ENCODE peak calls at places on chromosomes 12 and 14, in ten cellular contexts. One of them, this sample, is unnamed.

GRCh38 chr14:46490150-46490769 is 161.3 kb downstream of the RPL10L start:
- DNase-seq in CD8-positive, alpha-beta memory T cell: no peak
- DNase-seq in DMS53: peak
- DNase-seq in NCI-H460: no peak
- DNase-seq in T1000: no peak
- DNase-seq in activated T-cell treated with anti-CD3 and anti-CD28 coated beads, Interleukin-2, amount 50 U/mL, for 72 hours: no peak
- DNase-seq in neural crest cell: no peak
- DNase-seq in NCI-H69: peak
- DNase-seq in 8988T: no peak
- DNase-seq in left lung: no peak
- DNase-seq in this sample: peak

GRCh38 chr14:69043598-69044267 is 64.6 kb upstream of the ACTN1 start:
- DNase-seq in CD8-positive, alpha-beta memory T cell: no peak
- DNase-seq in DMS53: no peak
- DNase-seq in NCI-H460: no peak
- DNase-seq in T1000: no peak
- DNase-seq in activated T-cell treated with anti-CD3 and anti-CD28 coated beads, Interleukin-2, amount 50 U/mL, for 72 hours: no peak
- DNase-seq in neural crest cell: no peak
- DNase-seq in NCI-H69: peak
- DNase-seq in 8988T: no peak
- DNase-seq in left lung: no peak
- DNase-seq in this sample: no peak

GRCh38 chr12:24057920-24058476 is 108.5 kb upstream of the SOX5 start:
- DNase-seq in CD8-positive, alpha-beta memory T cell: no peak
- DNase-seq in DMS53: no peak
- DNase-seq in NCI-H460: no peak
- DNase-seq in T1000: no peak
- DNase-seq in activated T-cell treated with anti-CD3 and anti-CD28 coated beads, Interleukin-2, amount 50 U/mL, for 72 hours: no peak
- DNase-seq in neural crest cell: no peak
- DNase-seq in NCI-H69: peak
- DNase-seq in 8988T: no peak
- DNase-seq in left lung: no peak
- DNase-seq in this sample: peak

GRCh38 chr12:65536876-65537661 is 258.6 kb downstream of the MSRB3 start:
- DNase-seq in CD8-positive, alpha-beta memory T cell: no peak
- DNase-seq in DMS53: peak
- DNase-seq in NCI-H460: peak
- DNase-seq in T1000: no peak
- DNase-seq in activated T-cell treated with anti-CD3 and anti-CD28 coated beads, Interleukin-2, amount 50 U/mL, for 72 hours: no peak
- DNase-seq in neural crest cell: no peak
- DNase-seq in NCI-H69: no peak
- DNase-seq in 8988T: no peak
- DNase-seq in left lung: peak
- DNase-seq in this sample: no peak

GRCh38 chr14:54803396-54803795 is 99.2 kb downstream of the GCH1 start:
- DNase-seq in CD8-positive, alpha-beta memory T cell: no peak
- DNase-seq in DMS53: peak
- DNase-seq in NCI-H460: no peak
- DNase-seq in T1000: no peak
- DNase-seq in activated T-cell treated with anti-CD3 and anti-CD28 coated beads, Interleukin-2, amount 50 U/mL, for 72 hours: no peak
- DNase-seq in neural crest cell: no peak
- DNase-seq in NCI-H69: peak
- DNase-seq in 8988T: no peak
- DNase-seq in left lung: no peak
- DNase-seq in this sample: no peak

GRCh38 chr14:92760524-92760805 is 12.0 kb upstream of the LGMN start:
- DNase-seq in CD8-positive, alpha-beta memory T cell: no peak
- DNase-seq in DMS53: no peak
- DNase-seq in NCI-H460: no peak
- DNase-seq in T1000: no peak
- DNase-seq in activated T-cell treated with anti-CD3 and anti-CD28 coated beads, Interleukin-2, amount 50 U/mL, for 72 hours: no peak
- DNase-seq in neural crest cell: no peak
- DNase-seq in NCI-H69: no peak
- DNase-seq in 8988T: no peak
- DNase-seq in left lung: no peak
- DNase-seq in this sample: no peak

GRCh38 chr12:133236144-133236543 is 467 bp upstream of the ANHX start:
- DNase-seq in CD8-positive, alpha-beta memory T cell: no peak
- DNase-seq in DMS53: no peak
- DNase-seq in NCI-H460: no peak
- DNase-seq in T1000: no peak
- DNase-seq in activated T-cell treated with anti-CD3 and anti-CD28 coated beads, Interleukin-2, amount 50 U/mL, for 72 hours: no peak
- DNase-seq in neural crest cell: no peak
- DNase-seq in NCI-H69: no peak
- DNase-seq in 8988T: no peak
- DNase-seq in left lung: no peak
- DNase-seq in this sample: no peak

GRCh38 chr14:95313707-95314106 is 6.0 kb downstream of the CLMN start:
- DNase-seq in CD8-positive, alpha-beta memory T cell: no peak
- DNase-seq in DMS53: no peak
- DNase-seq in NCI-H460: no peak
- DNase-seq in T1000: no peak
- DNase-seq in activated T-cell treated with anti-CD3 and anti-CD28 coated beads, Interleukin-2, amount 50 U/mL, for 72 hours: no peak
- DNase-seq in neural crest cell: no peak
- DNase-seq in NCI-H69: no peak
- DNase-seq in 8988T: no peak
- DNase-seq in left lung: peak
- DNase-seq in this sample: peak

GRCh38 chr12:50925342-50925651 is 27.0 kb upstream of the HIGD1C start:
- DNase-seq in CD8-positive, alpha-beta memory T cell: no peak
- DNase-seq in DMS53: no peak
- DNase-seq in NCI-H460: no peak
- DNase-seq in T1000: no peak
- DNase-seq in activated T-cell treated with anti-CD3 and anti-CD28 coated beads, Interleukin-2, amount 50 U/mL, for 72 hours: no peak
- DNase-seq in neural crest cell: no peak
- DNase-seq in NCI-H69: peak
- DNase-seq in 8988T: no peak
- DNase-seq in left lung: no peak
- DNase-seq in this sample: no peak

GRCh38 chr14:54488318-54488645 is 498 bp downstream of the GMFB start:
- DNase-seq in CD8-positive, alpha-beta memory T cell: no peak
- DNase-seq in DMS53: peak
- DNase-seq in NCI-H460: no peak
- DNase-seq in T1000: no peak
- DNase-seq in activated T-cell treated with anti-CD3 and anti-CD28 coated beads, Interleukin-2, amount 50 U/mL, for 72 hours: no peak
- DNase-seq in neural crest cell: no peak
- DNase-seq in NCI-H69: no peak
- DNase-seq in 8988T: no peak
- DNase-seq in left lung: no peak
- DNase-seq in this sample: no peak

GRCh38 chr14:100838493-100839440 is 12.8 kb downstream of the MEG3 start:
- DNase-seq in CD8-positive, alpha-beta memory T cell: no peak
- DNase-seq in DMS53: no peak
- DNase-seq in NCI-H460: no peak
- DNase-seq in T1000: no peak
- DNase-seq in activated T-cell treated with anti-CD3 and anti-CD28 coated beads, Interleukin-2, amount 50 U/mL, for 72 hours: no peak
- DNase-seq in neural crest cell: no peak
- DNase-seq in NCI-H69: no peak
- DNase-seq in 8988T: no peak
- DNase-seq in left lung: no peak
- DNase-seq in this sample: no peak

GRCh38 chr14:51849095-51849494 is 11.3 kb upstream of the GNG2 start:
- DNase-seq in CD8-positive, alpha-beta memory T cell: no peak
- DNase-seq in DMS53: peak
- DNase-seq in NCI-H460: no peak
- DNase-seq in T1000: no peak
- DNase-seq in activated T-cell treated with anti-CD3 and anti-CD28 coated beads, Interleukin-2, amount 50 U/mL, for 72 hours: peak
- DNase-seq in neural crest cell: no peak
- DNase-seq in NCI-H69: no peak
- DNase-seq in 8988T: no peak
- DNase-seq in left lung: no peak
- DNase-seq in this sample: no peak

GRCh38 chr14:91835920-91836843 is 31.2 kb downstream of the TC2N start:
- DNase-seq in CD8-positive, alpha-beta memory T cell: peak
- DNase-seq in DMS53: peak
- DNase-seq in NCI-H460: peak
- DNase-seq in T1000: no peak
- DNase-seq in activated T-cell treated with anti-CD3 and anti-CD28 coated beads, Interleukin-2, amount 50 U/mL, for 72 hours: peak
- DNase-seq in neural crest cell: peak
- DNase-seq in NCI-H69: peak
- DNase-seq in 8988T: peak
- DNase-seq in left lung: peak
- DNase-seq in this sample: peak

GRCh38 chr12:52171950-52172512 is 19.8 kb downstream of the KRT80 start:
- DNase-seq in CD8-positive, alpha-beta memory T cell: no peak
- DNase-seq in DMS53: peak
- DNase-seq in NCI-H460: no peak
- DNase-seq in T1000: no peak
- DNase-seq in activated T-cell treated with anti-CD3 and anti-CD28 coated beads, Interleukin-2, amount 50 U/mL, for 72 hours: peak
- DNase-seq in neural crest cell: peak
- DNase-seq in NCI-H69: peak
- DNase-seq in 8988T: no peak
- DNase-seq in left lung: no peak
- DNase-seq in this sample: peak

GRCh38 chr12:54988402-54989054 is 4.0 kb upstream of the TESPA1 start:
- DNase-seq in CD8-positive, alpha-beta memory T cell: no peak
- DNase-seq in DMS53: peak
- DNase-seq in NCI-H460: no peak
- DNase-seq in T1000: no peak
- DNase-seq in activated T-cell treated with anti-CD3 and anti-CD28 coated beads, Interleukin-2, amount 50 U/mL, for 72 hours: no peak
- DNase-seq in neural crest cell: no peak
- DNase-seq in NCI-H69: peak
- DNase-seq in 8988T: no peak
- DNase-seq in left lung: peak
- DNase-seq in this sample: no peak